ENCODE peak calls at places on chromosomes 12 and 14, in ten cellular contexts. U is transverse colon; O is HFF-Myc; B is hippocampal formation; H is stimulated activated CD4-positive, alpha-beta T cell treated with anti-CD3 and anti-CD28 coated beads, Interleukin-1b, Interleukin-23, amount 100 ng/mL, for 1 hour; F is substantia nigra; G is Kasumi-1; E is cardiac fibroblast; R is lower lobe of right lung; S is bronchial epithelial cell. D is an unnamed sample.
A peak's percentile ranks its signal among the peaks of the same experiment; 100 is the strongest.

GRCh38 chr14:70726651-70727375 is 82.5 kb downstream of the MAP3K9 start:
- DNase-seq in U (no peak), O (no peak), B (no peak), H (no peak), F (no peak), G (no peak), E (no peak), R (no peak), S (no peak), D (no peak)

GRCh38 chr14:68358500-68358899 is 434.4 kb downstream of the ZFP36L1 start:
- DNase-seq in U (no peak), O (no peak), B (no peak), H (no peak), F (no peak), G (no peak), E (no peak), R (no peak), S (no peak), D (no peak)

GRCh38 chr14:70638416-70638815 is 3.3 kb upstream of the TTC9 start:
- DNase-seq in U (no peak), O (no peak), B (no peak), H (no peak), F (no peak), G (no peak), E (no peak), R (no peak), S (no peak), D (no peak)

GRCh38 chr12:80766897-80767296 is 50.2 kb downstream of the MYF5 start:
- DNase-seq in U (no peak), O (no peak), B (no peak), H (no peak), F (no peak), G (no peak), E (no peak), R (no peak), S (no peak), D (no peak)

GRCh38 chr12:17017402-17017801 is 411.4 kb upstream of the LMO3 start:
- DNase-seq in U (no peak), O (no peak), B (no peak), H (no peak), F (no peak), G (no peak), E (no peak), R (no peak), S (peak; percentile 63), D (no peak)

GRCh38 chr12:92304335-92305066 is 158.9 kb upstream of the BTG1 start:
- DNase-seq in U (no peak), O (no peak), B (no peak), H (no peak), F (no peak), G (no peak), E (no peak), R (no peak), S (no peak), D (no peak)

GRCh38 chr12:12408265-12408690 is 51.4 kb downstream of the BORCS5 start:
- DNase-seq in U (no peak), O (no peak), B (no peak), H (no peak), F (no peak), G (no peak), E (no peak), R (no peak), S (no peak), D (no peak)

GRCh38 chr12:89949457-89950195 is 241.0 kb upstream of the ATP2B1 start:
- DNase-seq in U (peak; percentile 45), O (peak; percentile 93), B (no peak), H (peak; percentile 24), F (peak; percentile 7), G (no peak), E (peak; percentile 87), R (no peak), S (peak; percentile 79), D (peak; percentile 52)

GRCh38 chr14:56002316-56002715 is 115.9 kb upstream of the PELI2 start:
- DNase-seq in U (no peak), O (no peak), B (no peak), H (no peak), F (no peak), G (no peak), E (peak; percentile 8), R (no peak), S (no peak), D (no peak)

GRCh38 chr12:79634957-79635471 is 55.8 kb downstream of the PAWR start:
- DNase-seq in U (no peak), O (no peak), B (no peak), H (no peak), F (no peak), G (no peak), E (peak; percentile 33), R (no peak), S (peak; percentile 82), D (no peak)

GRCh38 chr12:111692575-111693210 is 6.8 kb downstream of the ACAD10 start:
- DNase-seq in U (no peak), O (no peak), B (no peak), H (no peak), F (no peak), G (peak; percentile 50), E (peak; percentile 39), R (no peak), S (no peak), D (no peak)

GRCh38 chr12:67876305-67876915 is 112.8 kb upstream of the IFNG-AS1 start:
- DNase-seq in U (no peak), O (no peak), B (no peak), H (no peak), F (no peak), G (no peak), E (no peak), R (no peak), S (no peak), D (no peak)

GRCh38 chr14:90204516-90204915 is 51.8 kb upstream of the PSMC1 start:
- DNase-seq in U (no peak), O (no peak), B (no peak), H (no peak), F (no peak), G (no peak), E (no peak), R (no peak), S (no peak), D (no peak)

GRCh38 chr12:70948976-70949336 is 28.4 kb upstream of the PTPRR start:
- DNase-seq in U (no peak), O (no peak), B (no peak), H (no peak), F (no peak), G (no peak), E (no peak), R (no peak), S (no peak), D (no peak)

GRCh38 chr12:109112720-109113465 is 3.5 kb upstream of the ACACB start:
- DNase-seq in U (peak; percentile 18), O (no peak), B (no peak), H (no peak), F (no peak), G (peak; percentile 47), E (no peak), R (no peak), S (no peak), D (no peak)

GRCh38 chr12:26627335-26627734 is 205.7 kb downstream of the ITPR2 start:
- DNase-seq in U (no peak), O (no peak), B (no peak), H (no peak), F (no peak), G (no peak), E (no peak), R (no peak), S (no peak), D (no peak)